ENCODE peak calls at places on chromosome 3, in six cellular contexts. M, J, T, P, G and S are unnamed samples.

GRCh38 chr3:195711813-195712534 is 8.8 kb upstream of the MUC20 start:
- DNase-seq in M (no peak), P (no peak), J (no peak), T (no peak), G (no peak), S (no peak)

GRCh38 chr3:123054422-123054821 is 12.4 kb upstream of the PDIA5 start:
- DNase-seq in M (no peak), G (no peak), T (no peak), J (no peak), P (no peak), S (no peak)

GRCh38 chr3:184593923-184594303 is 32.3 kb downstream of the EPHB3 start:
- DNase-seq in M (no peak), G (no peak), J (no peak), P (no peak), T (no peak), S (no peak)

GRCh38 chr3:195751584-195751983 is 30.8 kb downstream of the MUC20 start:
- DNase-seq in M (no peak), G (no peak), J (no peak), P (no peak), T (no peak), S (no peak)

GRCh38 chr3:170734737-170735070 is 135.3 kb downstream of the RPL22L1 start:
- DNase-seq in M (no peak), G (no peak), T (no peak), P (no peak), J (no peak), S (no peak)

GRCh38 chr3:11282250-11283125 is 10.3 kb downstream of the ATG7 start:
- DNase-seq in P (no peak), G (no peak), M (no peak), J (no peak), T (no peak), S (no peak)

GRCh38 chr3:21979706-21980105 is 228.7 kb upstream of the ZNF385D start:
- DNase-seq in G (no peak), P (no peak), T (no peak), J (no peak), M (no peak), S (no peak)

GRCh38 chr3:53516339-53516738 is 21.9 kb downstream of the CACNA1D start:
- DNase-seq in M (no peak), J (no peak), T (no peak), P (no peak), G (no peak), S (no peak)

GRCh38 chr3:7082244-7082643 is 221.3 kb downstream of the GRM7 start:
- DNase-seq in T (no peak), J (no peak), G (no peak), P (no peak), M (no peak), S (no peak)

GRCh38 chr3:156455839-156456238 is 99.1 kb downstream of the SSR3 start:
- DNase-seq in M (no peak), T (no peak), G (no peak), J (no peak), P (no peak), S (peak; percentile 29)

GRCh38 chr3:120449701-120450216 is 1.0 kb downstream of the FSTL1 start:
- DNase-seq in J (no peak), T (peak; percentile 79), G (peak; percentile 22), P (no peak), M (no peak), S (no peak)

GRCh38 chr3:195806211-195806915 is 5.4 kb downstream of the MUC4 start:
- DNase-seq in G (no peak), P (no peak), M (no peak), T (no peak), J (no peak), S (no peak)

GRCh38 chr3:27449530-27450150 is 34.5 kb downstream of the SLC4A7 start:
- DNase-seq in M (no peak), G (no peak), T (no peak), P (no peak), J (no peak), S (no peak)

GRCh38 chr3:98705694-98706093 is 57.4 kb upstream of the ST3GAL6 start:
- DNase-seq in M (no peak), J (no peak), T (no peak), P (no peak), G (no peak), S (peak; percentile 43)

GRCh38 chr3:46884929-46885328 is 7.4 kb downstream of the PTH1R start:
- DNase-seq in M (no peak), P (no peak), G (no peak), T (no peak), J (no peak), S (no peak)

GRCh38 chr3:38386992-38387750 is 40.6 kb downstream of the XYLB start:
- DNase-seq in G (no peak), M (no peak), P (no peak), T (no peak), J (no peak), S (no peak)

GRCh38 chr3:177483182-177483967 is 286.1 kb upstream of the TBL1XR1 start:
- DNase-seq in G (no peak), T (no peak), P (no peak), J (no peak), M (no peak), S (peak; percentile 24)
- TF ChIP-seq CTCF in G (peak; percentile 29), T (no peak), P (no peak), J (no peak), M (peak; percentile 20), S (no peak)

GRCh38 chr3:138939563-138940241 is 7.2 kb downstream of the FOXL2 start:
- DNase-seq in G (peak; percentile 55), M (no peak), P (no peak), J (no peak), T (no peak), S (no peak)
- H3K4me3 ChIP-seq in G (no peak overlapping the region), M (no peak overlapping the region), P (no peak overlapping the region), J (no peak overlapping the region), T (no peak overlapping the region), S (no peak overlapping the region)

DNA sequence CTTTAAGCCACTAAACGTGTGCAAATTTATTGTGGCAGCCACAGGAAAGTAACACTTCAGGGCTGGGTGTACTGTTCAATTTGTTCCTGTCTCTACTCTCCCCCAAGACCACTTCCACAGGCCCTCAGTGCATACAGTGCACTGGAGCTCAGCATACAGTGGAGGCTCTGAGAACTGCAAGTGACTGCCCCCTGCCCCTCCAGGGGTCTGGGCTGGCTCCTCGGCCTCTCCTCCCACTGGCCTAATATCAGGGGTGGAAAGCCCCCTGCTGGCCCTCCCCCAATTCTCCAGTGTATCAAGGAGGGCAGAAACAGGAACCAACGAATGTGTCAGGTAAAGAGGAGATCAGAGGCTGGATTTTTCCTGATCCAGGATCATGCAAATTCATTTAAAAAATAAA is 19.9 kb upstream of the HEG1 start:
- DNase-seq in M (no peak), G (peak; percentile 42), J (no peak), P (no peak), T (no peak), S (no peak)
- TF ChIP-seq CTCF in M (no peak), G (no peak), J (no peak), P (no peak), T (no peak), S (no peak)

GRCh38 chr3:137641879-137642278 is 122.2 kb upstream of the SOX14 start:
- DNase-seq in J (no peak), M (no peak), G (no peak), P (no peak), T (no peak), S (no peak)
- H3K4me3 ChIP-seq in J (no peak overlapping the region), M (no peak overlapping the region), G (no peak overlapping the region), P (no peak overlapping the region), T (no peak overlapping the region), S (no peak overlapping the region)

DNA sequence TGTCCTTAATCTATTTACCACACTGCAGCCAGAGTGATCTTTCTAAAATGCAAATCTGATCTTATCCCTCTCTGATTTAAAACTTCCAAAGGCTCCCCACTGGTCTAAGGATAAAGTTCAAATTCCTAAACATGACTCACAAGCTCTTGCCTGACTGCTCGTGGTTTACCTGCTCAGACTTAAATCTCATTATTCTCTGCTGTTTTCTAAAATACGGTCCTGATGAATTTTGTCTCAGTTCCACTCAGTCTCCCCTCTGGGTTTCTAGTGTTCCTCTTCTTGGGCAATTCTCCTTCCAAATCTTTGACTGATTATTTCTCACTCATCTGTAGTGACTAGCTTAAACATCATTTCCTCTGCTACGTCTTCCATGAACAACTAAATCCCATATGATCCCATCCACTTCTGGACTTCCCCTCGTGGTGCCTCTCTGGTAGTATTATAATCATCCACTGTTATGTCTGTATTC is 108.3 kb downstream of the P3H2 start:
- DNase-seq in M (no peak), T (no peak), P (no peak), G (no peak), J (no peak), S (no peak)
- TF ChIP-seq CTCF in M (no peak), T (no peak), P (no peak), G (no peak), J (no peak), S (no peak)